ENCODE peak calls at places on chromosome 22, in ten cellular contexts. One of them, this sample, is unnamed.
A peak's percentile ranks its signal among the peaks of the same experiment; 100 is the strongest.

GRCh38 chr22:46714550-46714949 is 23.5 kb downstream of the CERK start:
- DNase-seq in progenitor cell of endocrine pancreas: no peak
- DNase-seq in GM04504: no peak
- DNase-seq in activated CD4-positive, CD25-positive, alpha-beta regulatory T cell: no peak
- DNase-seq in DMS 273 treated with DMSO at 0.1 percent for 48 hours: no peak
- DNase-seq in HS-27A: no peak
- DNase-seq in AG09309: no peak
- DNase-seq in NB4: no peak
- DNase-seq in hypothalamus: no peak
- DNase-seq in amniotic epithelial cell: peak; percentile 85
- DNase-seq in this sample: no peak

GRCh38 chr22:24376002-24376401 is 51.4 kb upstream of the ADORA2A start:
- DNase-seq in DMS 273 treated with DMSO at 0.1 percent for 48 hours: no peak
- DNase-seq in NB4: no peak
- DNase-seq in hypothalamus: no peak
- DNase-seq in GM04504: no peak
- DNase-seq in progenitor cell of endocrine pancreas: no peak
- DNase-seq in AG09309: no peak
- DNase-seq in HS-27A: no peak
- DNase-seq in activated CD4-positive, CD25-positive, alpha-beta regulatory T cell: no peak
- DNase-seq in amniotic epithelial cell: no peak
- DNase-seq in this sample: no peak

GRCh38 chr22:45023431-45023830 is 13.6 kb upstream of the PHF21B start:
- DNase-seq in GM04504: no peak
- DNase-seq in activated CD4-positive, CD25-positive, alpha-beta regulatory T cell: no peak
- DNase-seq in progenitor cell of endocrine pancreas: no peak
- DNase-seq in HS-27A: no peak
- DNase-seq in NB4: no peak
- DNase-seq in amniotic epithelial cell: no peak
- DNase-seq in hypothalamus: no peak
- DNase-seq in AG09309: no peak
- DNase-seq in DMS 273 treated with DMSO at 0.1 percent for 48 hours: no peak
- DNase-seq in this sample: no peak

GRCh38 chr22:36796629-36797175 is 20.1 kb downstream of the PVALB start:
- DNase-seq in HS-27A: no peak
- DNase-seq in hypothalamus: no peak
- DNase-seq in NB4: no peak
- DNase-seq in AG09309: no peak
- DNase-seq in amniotic epithelial cell: no peak
- DNase-seq in DMS 273 treated with DMSO at 0.1 percent for 48 hours: no peak
- DNase-seq in progenitor cell of endocrine pancreas: no peak
- DNase-seq in GM04504: no peak
- DNase-seq in activated CD4-positive, CD25-positive, alpha-beta regulatory T cell: no peak
- DNase-seq in this sample: no peak

GRCh38 chr22:37172266-37173245 is 15.5 kb downstream of the C1QTNF6 start:
- DNase-seq in activated CD4-positive, CD25-positive, alpha-beta regulatory T cell: no peak
- DNase-seq in NB4: no peak
- DNase-seq in progenitor cell of endocrine pancreas: no peak
- DNase-seq in hypothalamus: no peak
- DNase-seq in DMS 273 treated with DMSO at 0.1 percent for 48 hours: no peak
- DNase-seq in HS-27A: no peak
- DNase-seq in GM04504: no peak
- DNase-seq in AG09309: no peak
- DNase-seq in amniotic epithelial cell: no peak
- DNase-seq in this sample: no peak

GRCh38 chr22:28953399-28953798 is 70.0 kb downstream of the ZNRF3 start:
- DNase-seq in progenitor cell of endocrine pancreas: no peak
- DNase-seq in hypothalamus: no peak
- DNase-seq in GM04504: no peak
- DNase-seq in NB4: no peak
- DNase-seq in activated CD4-positive, CD25-positive, alpha-beta regulatory T cell: no peak
- DNase-seq in amniotic epithelial cell: no peak
- DNase-seq in AG09309: no peak
- DNase-seq in DMS 273 treated with DMSO at 0.1 percent for 48 hours: no peak
- DNase-seq in HS-27A: no peak
- DNase-seq in this sample: no peak

GRCh38 chr22:40637181-40638150 is 947 bp upstream of the MRTFA start:
- DNase-seq in NB4: no peak
- DNase-seq in amniotic epithelial cell: no peak
- DNase-seq in activated CD4-positive, CD25-positive, alpha-beta regulatory T cell: no peak
- DNase-seq in HS-27A: no peak
- DNase-seq in DMS 273 treated with DMSO at 0.1 percent for 48 hours: no peak
- DNase-seq in AG09309: no peak
- DNase-seq in GM04504: no peak
- DNase-seq in hypothalamus: no peak
- DNase-seq in progenitor cell of endocrine pancreas: no peak
- DNase-seq in this sample: no peak

GRCh38 chr22:42068351-42068730 is 2.3 kb downstream of the NAGA start:
- DNase-seq in DMS 273 treated with DMSO at 0.1 percent for 48 hours: no peak
- DNase-seq in HS-27A: no peak
- DNase-seq in GM04504: no peak
- DNase-seq in activated CD4-positive, CD25-positive, alpha-beta regulatory T cell: no peak
- DNase-seq in NB4: no peak
- DNase-seq in progenitor cell of endocrine pancreas: no peak
- DNase-seq in amniotic epithelial cell: no peak
- DNase-seq in hypothalamus: no peak
- DNase-seq in AG09309: no peak
- DNase-seq in this sample: no peak

GRCh38 chr22:27474711-27475547 is 326.6 kb downstream of the MN1 start:
- DNase-seq in DMS 273 treated with DMSO at 0.1 percent for 48 hours: no peak
- DNase-seq in amniotic epithelial cell: peak; percentile 97
- DNase-seq in AG09309: peak; percentile 43
- DNase-seq in hypothalamus: no peak
- DNase-seq in activated CD4-positive, CD25-positive, alpha-beta regulatory T cell: no peak
- DNase-seq in NB4: no peak
- DNase-seq in GM04504: peak; percentile 76
- DNase-seq in HS-27A: peak; percentile 73
- DNase-seq in progenitor cell of endocrine pancreas: no peak
- DNase-seq in this sample: peak; percentile 64

GRCh38 chr22:20532256-20532993 is 25.0 kb downstream of the MED15 start:
- DNase-seq in activated CD4-positive, CD25-positive, alpha-beta regulatory T cell: no peak
- DNase-seq in amniotic epithelial cell: no peak
- DNase-seq in DMS 273 treated with DMSO at 0.1 percent for 48 hours: no peak
- DNase-seq in hypothalamus: no peak
- DNase-seq in progenitor cell of endocrine pancreas: no peak
- DNase-seq in GM04504: no peak
- DNase-seq in HS-27A: no peak
- DNase-seq in NB4: peak; percentile 23
- DNase-seq in AG09309: no peak
- DNase-seq in this sample: no peak

GRCh38 chr22:35782504-35782903 is 64.8 kb downstream of the APOL5 start:
- DNase-seq in progenitor cell of endocrine pancreas: no peak
- DNase-seq in hypothalamus: no peak
- DNase-seq in GM04504: no peak
- DNase-seq in DMS 273 treated with DMSO at 0.1 percent for 48 hours: no peak
- DNase-seq in activated CD4-positive, CD25-positive, alpha-beta regulatory T cell: no peak
- DNase-seq in NB4: no peak
- DNase-seq in amniotic epithelial cell: peak; percentile 68
- DNase-seq in AG09309: no peak
- DNase-seq in HS-27A: no peak
- DNase-seq in this sample: no peak

GRCh38 chr22:24053481-24054226 is 42.5 kb downstream of the CABIN1 start:
- DNase-seq in AG09309: no peak
- DNase-seq in DMS 273 treated with DMSO at 0.1 percent for 48 hours: no peak
- DNase-seq in activated CD4-positive, CD25-positive, alpha-beta regulatory T cell: no peak
- DNase-seq in NB4: peak; percentile 14
- DNase-seq in progenitor cell of endocrine pancreas: no peak
- DNase-seq in GM04504: no peak
- DNase-seq in HS-27A: no peak
- DNase-seq in amniotic epithelial cell: no peak
- DNase-seq in hypothalamus: no peak
- DNase-seq in this sample: no peak

GRCh38 chr22:36117053-36117554 is 43.5 kb downstream of the APOL3 start:
- DNase-seq in amniotic epithelial cell: no peak
- DNase-seq in HS-27A: no peak
- DNase-seq in AG09309: no peak
- DNase-seq in hypothalamus: no peak
- DNase-seq in DMS 273 treated with DMSO at 0.1 percent for 48 hours: no peak
- DNase-seq in NB4: no peak
- DNase-seq in GM04504: no peak
- DNase-seq in progenitor cell of endocrine pancreas: no peak
- DNase-seq in activated CD4-positive, CD25-positive, alpha-beta regulatory T cell: no peak
- DNase-seq in this sample: no peak

GRCh38 chr22:42939941-42940653 is 74.9 kb downstream of the PACSIN2 start:
- DNase-seq in HS-27A: peak; percentile 20
- DNase-seq in activated CD4-positive, CD25-positive, alpha-beta regulatory T cell: no peak
- DNase-seq in progenitor cell of endocrine pancreas: no peak
- DNase-seq in amniotic epithelial cell: peak; percentile 93
- DNase-seq in hypothalamus: no peak
- DNase-seq in AG09309: no peak
- DNase-seq in DMS 273 treated with DMSO at 0.1 percent for 48 hours: no peak
- DNase-seq in NB4: no peak
- DNase-seq in GM04504: no peak
- DNase-seq in this sample: peak; percentile 29

GRCh38 chr22:26646158-26646557 is 11.2 kb upstream of the MIAT start:
- DNase-seq in AG09309: no peak
- DNase-seq in amniotic epithelial cell: peak; percentile 30
- DNase-seq in hypothalamus: no peak
- DNase-seq in HS-27A: no peak
- DNase-seq in DMS 273 treated with DMSO at 0.1 percent for 48 hours: no peak
- DNase-seq in activated CD4-positive, CD25-positive, alpha-beta regulatory T cell: no peak
- DNase-seq in GM04504: no peak
- DNase-seq in progenitor cell of endocrine pancreas: no peak
- DNase-seq in NB4: no peak
- DNase-seq in this sample: no peak

GRCh38 chr22:23754220-23754919 is at the start of gene VPREB3:
- DNase-seq in amniotic epithelial cell: no peak
- DNase-seq in AG09309: no peak
- DNase-seq in progenitor cell of endocrine pancreas: no peak
- DNase-seq in HS-27A: no peak
- DNase-seq in GM04504: no peak
- DNase-seq in hypothalamus: no peak
- DNase-seq in DMS 273 treated with DMSO at 0.1 percent for 48 hours: no peak
- DNase-seq in activated CD4-positive, CD25-positive, alpha-beta regulatory T cell: no peak
- DNase-seq in NB4: no peak
- DNase-seq in this sample: no peak

GRCh38 chr22:37345863-37346514 is 63.7 kb downstream of the CYTH4 start:
- DNase-seq in activated CD4-positive, CD25-positive, alpha-beta regulatory T cell: no peak
- DNase-seq in NB4: no peak
- DNase-seq in progenitor cell of endocrine pancreas: no peak
- DNase-seq in hypothalamus: no peak
- DNase-seq in AG09309: peak; percentile 95
- DNase-seq in amniotic epithelial cell: peak; percentile 99
- DNase-seq in GM04504: peak; percentile 89
- DNase-seq in HS-27A: peak; percentile 82
- DNase-seq in DMS 273 treated with DMSO at 0.1 percent for 48 hours: no peak
- DNase-seq in this sample: peak; percentile 16

GRCh38 chr22:48921411-48921903 is 906.2 kb downstream of the BRD1 start:
- DNase-seq in AG09309: no peak
- DNase-seq in progenitor cell of endocrine pancreas: no peak
- DNase-seq in GM04504: no peak
- DNase-seq in DMS 273 treated with DMSO at 0.1 percent for 48 hours: no peak
- DNase-seq in hypothalamus: peak; percentile 55
- DNase-seq in HS-27A: no peak
- DNase-seq in NB4: no peak
- DNase-seq in amniotic epithelial cell: no peak
- DNase-seq in activated CD4-positive, CD25-positive, alpha-beta regulatory T cell: no peak
- DNase-seq in this sample: no peak

GRCh38 chr22:50314455-50315288 is 7.2 kb upstream of the PLXNB2 start:
- DNase-seq in DMS 273 treated with DMSO at 0.1 percent for 48 hours: no peak
- DNase-seq in progenitor cell of endocrine pancreas: no peak
- DNase-seq in HS-27A: no peak
- DNase-seq in NB4: peak; percentile 80
- DNase-seq in amniotic epithelial cell: no peak
- DNase-seq in hypothalamus: no peak
- DNase-seq in GM04504: no peak
- DNase-seq in AG09309: no peak
- DNase-seq in activated CD4-positive, CD25-positive, alpha-beta regulatory T cell: peak; percentile 53
- DNase-seq in this sample: no peak

GRCh38 chr22:19319281-19319680 is 27.8 kb upstream of the CLTCL1 start:
- DNase-seq in NB4: no peak
- DNase-seq in DMS 273 treated with DMSO at 0.1 percent for 48 hours: no peak
- DNase-seq in hypothalamus: no peak
- DNase-seq in AG09309: no peak
- DNase-seq in HS-27A: no peak
- DNase-seq in progenitor cell of endocrine pancreas: no peak
- DNase-seq in activated CD4-positive, CD25-positive, alpha-beta regulatory T cell: no peak
- DNase-seq in GM04504: no peak
- DNase-seq in amniotic epithelial cell: no peak
- DNase-seq in this sample: no peak

GRCh38 chr22:41447435-41448188 is 1.0 kb upstream of the TOB2 start:
- DNase-seq in activated CD4-positive, CD25-positive, alpha-beta regulatory T cell: peak; percentile 55
- DNase-seq in progenitor cell of endocrine pancreas: peak; percentile 64
- DNase-seq in DMS 273 treated with DMSO at 0.1 percent for 48 hours: no peak
- DNase-seq in HS-27A: peak; percentile 27
- DNase-seq in hypothalamus: no peak
- DNase-seq in AG09309: no peak
- DNase-seq in NB4: peak; percentile 84
- DNase-seq in amniotic epithelial cell: peak; percentile 57
- DNase-seq in GM04504: no peak
- DNase-seq in this sample: peak; percentile 25

GRCh38 chr22:23833911-23834317 is 4.9 kb downstream of the DERL3 start:
- DNase-seq in NB4: no peak
- DNase-seq in hypothalamus: no peak
- DNase-seq in HS-27A: no peak
- DNase-seq in AG09309: no peak
- DNase-seq in GM04504: no peak
- DNase-seq in activated CD4-positive, CD25-positive, alpha-beta regulatory T cell: no peak
- DNase-seq in DMS 273 treated with DMSO at 0.1 percent for 48 hours: no peak
- DNase-seq in progenitor cell of endocrine pancreas: no peak
- DNase-seq in amniotic epithelial cell: no peak
- DNase-seq in this sample: no peak

GRCh38 chr22:30386960-30387848 is at the start of gene RNF215:
- DNase-seq in amniotic epithelial cell: peak; percentile 41
- DNase-seq in AG09309: peak; percentile 8
- DNase-seq in activated CD4-positive, CD25-positive, alpha-beta regulatory T cell: peak; percentile 67
- DNase-seq in GM04504: peak; percentile 53
- DNase-seq in hypothalamus: peak; percentile 61
- DNase-seq in DMS 273 treated with DMSO at 0.1 percent for 48 hours: no peak
- DNase-seq in NB4: peak; percentile 78
- DNase-seq in progenitor cell of endocrine pancreas: peak; percentile 89
- DNase-seq in HS-27A: peak; percentile 31
- DNase-seq in this sample: peak; percentile 77

GRCh38 chr22:46057206-46057605 is 80.2 kb upstream of the WNT7B start:
- DNase-seq in activated CD4-positive, CD25-positive, alpha-beta regulatory T cell: no peak
- DNase-seq in hypothalamus: no peak
- DNase-seq in GM04504: no peak
- DNase-seq in NB4: no peak
- DNase-seq in DMS 273 treated with DMSO at 0.1 percent for 48 hours: no peak
- DNase-seq in amniotic epithelial cell: no peak
- DNase-seq in AG09309: no peak
- DNase-seq in progenitor cell of endocrine pancreas: no peak
- DNase-seq in HS-27A: peak; percentile 48
- DNase-seq in this sample: no peak

GRCh38 chr22:42742940-42743339 is 22.3 kb upstream of the A4GALT start:
- DNase-seq in HS-27A: no peak
- DNase-seq in hypothalamus: no peak
- DNase-seq in activated CD4-positive, CD25-positive, alpha-beta regulatory T cell: no peak
- DNase-seq in AG09309: no peak
- DNase-seq in DMS 273 treated with DMSO at 0.1 percent for 48 hours: no peak
- DNase-seq in progenitor cell of endocrine pancreas: no peak
- DNase-seq in NB4: no peak
- DNase-seq in amniotic epithelial cell: no peak
- DNase-seq in GM04504: no peak
- DNase-seq in this sample: no peak

GRCh38 chr22:38935023-38935422 is 22.4 kb upstream of the APOBEC3A start:
- DNase-seq in progenitor cell of endocrine pancreas: no peak
- DNase-seq in DMS 273 treated with DMSO at 0.1 percent for 48 hours: peak; percentile 3
- DNase-seq in activated CD4-positive, CD25-positive, alpha-beta regulatory T cell: no peak
- DNase-seq in AG09309: no peak
- DNase-seq in NB4: no peak
- DNase-seq in amniotic epithelial cell: no peak
- DNase-seq in HS-27A: no peak
- DNase-seq in GM04504: no peak
- DNase-seq in hypothalamus: no peak
- DNase-seq in this sample: no peak

GRCh38 chr22:36136475-36136874 is 24.1 kb downstream of the APOL3 start:
- DNase-seq in amniotic epithelial cell: peak; percentile 40
- DNase-seq in AG09309: no peak
- DNase-seq in HS-27A: no peak
- DNase-seq in hypothalamus: no peak
- DNase-seq in NB4: no peak
- DNase-seq in activated CD4-positive, CD25-positive, alpha-beta regulatory T cell: no peak
- DNase-seq in DMS 273 treated with DMSO at 0.1 percent for 48 hours: no peak
- DNase-seq in GM04504: no peak
- DNase-seq in progenitor cell of endocrine pancreas: no peak
- DNase-seq in this sample: peak; percentile 7